ENCODE peak calls at places on chromosomes 7 and 10, in seven cellular contexts. One of them, this sample, is unnamed. For H3K27me3, the result is how much of the 10 kb centered on the place peaks cover.

GRCh38 chr10:128035557-128035973 is 90.7 kb downstream of the MKI67 start:
- DNase-seq in PC-3: peak
- DNase-seq in neuronal stem cell: peak
- DNase-seq in left ventricle myocardium inferior: peak
- DNase-seq in A673: peak
- DNase-seq in heart right ventricle: peak
- DNase-seq in uterus: peak
- DNase-seq in this sample: peak

GRCh38 chr7:106180721-106181120 is 68.6 kb upstream of the SYPL1 start:
- DNase-seq in heart right ventricle: no peak
- DNase-seq in left ventricle myocardium inferior: no peak
- DNase-seq in neuronal stem cell: no peak
- DNase-seq in PC-3: no peak
- DNase-seq in A673: no peak
- DNase-seq in uterus: no peak
- DNase-seq in this sample: no peak

GRCh38 chr10:128018236-128018635 is 108.0 kb downstream of the MKI67 start:
- DNase-seq in left ventricle myocardium inferior: no peak
- DNase-seq in neuronal stem cell: no peak
- DNase-seq in heart right ventricle: no peak
- DNase-seq in A673: no peak
- DNase-seq in PC-3: no peak
- DNase-seq in uterus: no peak
- DNase-seq in this sample: no peak

GRCh38 chr7:114530074-114530611 is 115.5 kb downstream of the FOXP2 start:
- DNase-seq in heart right ventricle: no peak
- DNase-seq in A673: no peak
- DNase-seq in neuronal stem cell: no peak
- DNase-seq in PC-3: no peak
- DNase-seq in uterus: no peak
- DNase-seq in left ventricle myocardium inferior: no peak
- DNase-seq in this sample: peak

GRCh38 chr7:50342616-50343114 is 38.1 kb downstream of the IKZF1 start:
- DNase-seq in heart right ventricle: no peak
- DNase-seq in A673: peak
- DNase-seq in neuronal stem cell: no peak
- DNase-seq in PC-3: no peak
- DNase-seq in uterus: no peak
- DNase-seq in left ventricle myocardium inferior: no peak
- DNase-seq in this sample: no peak

GRCh38 chr10:4315529-4315928 is 510.5 kb upstream of the AKR1E2 start:
- DNase-seq in A673: no peak
- DNase-seq in PC-3: no peak
- DNase-seq in heart right ventricle: no peak
- DNase-seq in uterus: no peak
- DNase-seq in neuronal stem cell: no peak
- DNase-seq in left ventricle myocardium inferior: no peak
- DNase-seq in this sample: peak

GRCh38 chr10:67767245-67767644 is 70.7 kb downstream of the DNAJC12 start:
- DNase-seq in PC-3: no peak
- DNase-seq in uterus: no peak
- DNase-seq in heart right ventricle: no peak
- DNase-seq in neuronal stem cell: no peak
- DNase-seq in left ventricle myocardium inferior: no peak
- DNase-seq in A673: no peak
- DNase-seq in this sample: no peak

GRCh38 chr7:42991913-42992576 is 59.9 kb downstream of the MRPL32 start:
- DNase-seq in PC-3: no peak
- DNase-seq in left ventricle myocardium inferior: no peak
- DNase-seq in uterus: no peak
- DNase-seq in A673: no peak
- DNase-seq in heart right ventricle: no peak
- DNase-seq in neuronal stem cell: no peak
- DNase-seq in this sample: no peak

GRCh38 chr7:10655031-10655430 is 318.6 kb upstream of the PHF14 start:
- DNase-seq in A673: no peak
- DNase-seq in heart right ventricle: no peak
- DNase-seq in uterus: no peak
- DNase-seq in neuronal stem cell: no peak
- DNase-seq in PC-3: no peak
- DNase-seq in left ventricle myocardium inferior: no peak
- DNase-seq in this sample: no peak

GRCh38 chr7:42071372-42072261 is 165.4 kb downstream of the GLI3 start:
- DNase-seq in PC-3: no peak
- DNase-seq in heart right ventricle: no peak
- DNase-seq in uterus: no peak
- DNase-seq in left ventricle myocardium inferior: no peak
- DNase-seq in A673: peak
- DNase-seq in neuronal stem cell: no peak
- DNase-seq in this sample: peak

GRCh38 chr7:27157717-27158431 is 1.4 kb upstream of the HOXA7 start:
- DNase-seq in left ventricle myocardium inferior: no peak
- DNase-seq in neuronal stem cell: no peak
- DNase-seq in uterus: no peak
- DNase-seq in PC-3: no peak
- DNase-seq in A673: no peak
- DNase-seq in heart right ventricle: no peak
- DNase-seq in this sample: no peak

GRCh38 chr7:27155816-27156507 is 513 bp downstream of the HOXA7 start:
- DNase-seq in neuronal stem cell: no peak
- DNase-seq in PC-3: peak
- DNase-seq in uterus: peak
- DNase-seq in left ventricle myocardium inferior: no peak
- DNase-seq in A673: no peak
- DNase-seq in heart right ventricle: no peak
- DNase-seq in this sample: no peak

GRCh38 chr7:27154901-27155815 is 1.3 kb downstream of the HOXA7 start:
- DNase-seq in heart right ventricle: no peak
- DNase-seq in left ventricle myocardium inferior: no peak
- DNase-seq in PC-3: no peak
- DNase-seq in A673: no peak
- DNase-seq in uterus: peak
- DNase-seq in neuronal stem cell: no peak
- DNase-seq in this sample: no peak

GRCh38 chr7:27156901-27157716 is 634 bp upstream of the HOXA7 start:
- DNase-seq in PC-3: no peak
- DNase-seq in heart right ventricle: no peak
- DNase-seq in A673: no peak
- DNase-seq in uterus: no peak
- DNase-seq in neuronal stem cell: no peak
- DNase-seq in left ventricle myocardium inferior: no peak
- DNase-seq in this sample: no peak

GRCh38 chr7:27156508-27156898 is at the start of gene HOXA7:
- DNase-seq in uterus: peak
- DNase-seq in neuronal stem cell: no peak
- DNase-seq in PC-3: no peak
- DNase-seq in heart right ventricle: no peak
- DNase-seq in left ventricle myocardium inferior: no peak
- DNase-seq in A673: peak
- DNase-seq in this sample: no peak
- H3K27me3 ChIP-seq in uterus: under half
- H3K27me3 ChIP-seq in neuronal stem cell: half or more
- H3K27me3 ChIP-seq in PC-3: under half
- H3K27me3 ChIP-seq in heart right ventricle: half or more
- H3K27me3 ChIP-seq in left ventricle myocardium inferior: half or more
- H3K27me3 ChIP-seq in A673: half or more
- H3K27me3 ChIP-seq in this sample: under half

GRCh38 chr10:53667063-53667462 is 894.5 kb upstream of the MBL2 start:
- DNase-seq in PC-3: no peak
- DNase-seq in uterus: no peak
- DNase-seq in A673: no peak
- DNase-seq in neuronal stem cell: no peak
- DNase-seq in left ventricle myocardium inferior: no peak
- DNase-seq in heart right ventricle: no peak
- DNase-seq in this sample: no peak
- H3K27me3 ChIP-seq in PC-3: under half
- H3K27me3 ChIP-seq in uterus: under half
- H3K27me3 ChIP-seq in A673: under half
- H3K27me3 ChIP-seq in neuronal stem cell: under half
- H3K27me3 ChIP-seq in left ventricle myocardium inferior: under half
- H3K27me3 ChIP-seq in heart right ventricle: under half
- H3K27me3 ChIP-seq in this sample: under half

GRCh38 chr10:46555366-46555712 is 1.1 kb downstream of the GPRIN2 start:
- DNase-seq in PC-3: no peak
- DNase-seq in uterus: no peak
- DNase-seq in A673: no peak
- DNase-seq in heart right ventricle: no peak
- DNase-seq in neuronal stem cell: no peak
- DNase-seq in left ventricle myocardium inferior: no peak
- DNase-seq in this sample: no peak
- H3K27me3 ChIP-seq in PC-3: under half
- H3K27me3 ChIP-seq in uterus: under half
- H3K27me3 ChIP-seq in A673: half or more
- H3K27me3 ChIP-seq in heart right ventricle: under half
- H3K27me3 ChIP-seq in neuronal stem cell: under half
- H3K27me3 ChIP-seq in left ventricle myocardium inferior: half or more
- H3K27me3 ChIP-seq in this sample: half or more

GRCh38 chr10:81002382-81002781 is 464.7 kb downstream of the SH2D4B start:
- DNase-seq in neuronal stem cell: no peak
- DNase-seq in left ventricle myocardium inferior: no peak
- DNase-seq in PC-3: no peak
- DNase-seq in heart right ventricle: no peak
- DNase-seq in A673: no peak
- DNase-seq in uterus: no peak
- DNase-seq in this sample: no peak

GRCh38 chr10:81013771-81014170 is 476.1 kb downstream of the SH2D4B start:
- DNase-seq in A673: no peak
- DNase-seq in neuronal stem cell: no peak
- DNase-seq in uterus: no peak
- DNase-seq in PC-3: no peak
- DNase-seq in heart right ventricle: no peak
- DNase-seq in left ventricle myocardium inferior: no peak
- DNase-seq in this sample: no peak

GRCh38 chr10:81007872-81008271 is 470.2 kb downstream of the SH2D4B start:
- DNase-seq in heart right ventricle: no peak
- DNase-seq in neuronal stem cell: no peak
- DNase-seq in PC-3: no peak
- DNase-seq in A673: no peak
- DNase-seq in left ventricle myocardium inferior: no peak
- DNase-seq in uterus: no peak
- DNase-seq in this sample: no peak
- H3K27me3 ChIP-seq in heart right ventricle: under half
- H3K27me3 ChIP-seq in neuronal stem cell: under half
- H3K27me3 ChIP-seq in PC-3: under half
- H3K27me3 ChIP-seq in A673: under half
- H3K27me3 ChIP-seq in left ventricle myocardium inferior: under half
- H3K27me3 ChIP-seq in uterus: under half
- H3K27me3 ChIP-seq in this sample: under half

DNA sequence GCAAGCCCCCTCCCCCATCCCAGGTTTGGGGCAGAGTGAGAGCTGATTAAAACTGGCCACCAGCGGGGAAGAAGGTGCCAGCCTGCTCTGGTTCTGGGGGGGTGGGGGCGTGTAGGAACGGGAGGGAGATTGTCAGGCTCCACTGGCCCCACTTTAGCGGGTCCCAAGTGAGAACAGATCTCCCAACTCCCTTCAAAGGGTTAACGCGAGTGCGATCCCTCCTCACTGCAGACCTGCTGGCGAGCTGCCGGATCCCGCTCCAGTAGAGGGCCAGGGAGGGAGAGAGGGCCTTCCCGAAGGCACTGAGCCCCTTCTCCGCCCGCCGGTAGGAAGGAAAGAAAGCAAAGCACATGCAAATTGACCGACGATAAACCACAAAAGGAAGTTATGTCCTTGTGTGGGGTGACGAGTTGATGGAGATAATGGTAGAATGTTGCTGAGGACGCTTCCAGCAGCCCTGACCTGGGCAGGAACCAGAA is 1.3 kb downstream of the NRG3 start:
- DNase-seq in PC-3: no peak
- DNase-seq in neuronal stem cell: peak
- DNase-seq in A673: no peak
- DNase-seq in uterus: no peak
- DNase-seq in left ventricle myocardium inferior: no peak
- DNase-seq in heart right ventricle: no peak
- DNase-seq in this sample: no peak
- H3K27me3 ChIP-seq in PC-3: under half
- H3K27me3 ChIP-seq in neuronal stem cell: under half
- H3K27me3 ChIP-seq in A673: under half
- H3K27me3 ChIP-seq in uterus: under half
- H3K27me3 ChIP-seq in left ventricle myocardium inferior: half or more
- H3K27me3 ChIP-seq in heart right ventricle: under half
- H3K27me3 ChIP-seq in this sample: under half

DNA sequence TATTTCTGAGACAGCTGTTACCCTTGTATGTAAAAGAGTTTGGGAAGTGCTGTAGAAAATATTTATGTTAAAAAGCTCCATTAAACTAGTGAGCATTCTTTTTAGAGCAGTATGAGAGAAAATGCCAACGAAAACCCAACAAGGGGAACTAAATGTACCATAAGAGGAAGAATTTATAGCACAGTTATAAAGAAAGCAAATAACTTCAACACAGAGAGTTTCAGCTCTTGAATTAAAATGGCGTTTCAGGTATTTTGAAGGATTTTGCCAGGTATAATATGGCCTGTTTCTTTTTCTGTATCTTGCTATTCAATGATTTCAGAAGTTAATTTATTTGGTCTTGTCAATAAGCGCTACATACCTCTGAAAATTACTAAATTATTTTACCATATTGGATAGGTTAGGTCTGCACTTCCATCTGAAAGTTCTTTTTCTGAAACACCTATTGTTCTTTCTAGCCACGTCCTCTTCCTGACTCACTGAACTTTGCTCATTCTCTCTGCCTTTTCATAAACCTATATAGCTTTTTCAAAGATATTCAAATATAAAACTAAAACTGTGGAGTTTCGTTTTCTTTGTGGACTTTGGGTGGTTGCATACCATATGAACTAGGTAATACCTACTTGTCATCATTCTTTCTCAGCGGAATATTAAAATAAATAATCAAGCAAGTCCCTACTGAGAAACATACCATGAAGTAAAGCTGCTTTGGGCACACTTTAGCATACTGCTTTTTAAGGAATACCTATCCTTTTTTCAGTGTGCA is 136.1 kb downstream of the SEMA3A start:
- DNase-seq in neuronal stem cell: no peak
- DNase-seq in PC-3: peak
- DNase-seq in left ventricle myocardium inferior: no peak
- DNase-seq in A673: no peak
- DNase-seq in uterus: no peak
- DNase-seq in heart right ventricle: no peak
- DNase-seq in this sample: peak
- H3K27me3 ChIP-seq in neuronal stem cell: under half
- H3K27me3 ChIP-seq in PC-3: under half
- H3K27me3 ChIP-seq in left ventricle myocardium inferior: under half
- H3K27me3 ChIP-seq in A673: under half
- H3K27me3 ChIP-seq in uterus: under half
- H3K27me3 ChIP-seq in heart right ventricle: under half
- H3K27me3 ChIP-seq in this sample: under half